ENCODE peak calls at places on chromosomes 13 and 19, in five cellular contexts. U is heart right ventricle, Q is Caco-2, J is cardiac fibroblast, E is PC-3. H is an unnamed sample.

GRCh38 chr13:102401305-102401704 is 543 bp downstream of the FGF14 start:
- DNase-seq in U (no peak), Q (no peak), J (no peak), E (no peak), H (no peak)

GRCh38 chr19:743168-743687 is 7.7 kb upstream of the MISP start:
- DNase-seq in U (no peak), Q (peak), J (peak), E (no peak), H (no peak)

GRCh38 chr19:41997121-41997850 is 3.3 kb upstream of the ATP1A3 start:
- DNase-seq in U (peak), Q (no peak), J (peak), E (peak), H (no peak)

GRCh38 chr13:72456486-72456885 is 270.9 kb downstream of the MZT1 start:
- DNase-seq in U (no peak), Q (no peak), J (no peak), E (no peak), H (no peak)

GRCh38 chr13:77918391-77919261 is at the start of gene EDNRB:
- DNase-seq in U (peak), Q (no peak), J (peak), E (no peak), H (no peak)

GRCh38 chr13:27371932-27372331 is 52.5 kb upstream of the GTF3A start:
- DNase-seq in U (no peak), Q (no peak), J (no peak), E (no peak), H (no peak)

GRCh38 chr19:51359294-51359693 is 6.9 kb downstream of the ETFB start:
- DNase-seq in U (no peak), Q (no peak), J (peak), E (peak), H (peak)

GRCh38 chr13:112991611-112992010 is 22.6 kb downstream of the MCF2L start:
- DNase-seq in U (no peak), Q (no peak), J (no peak), E (no peak), H (no peak)

GRCh38 chr19:1252818-1253513 is 4.6 kb downstream of the MIDN start:
- DNase-seq in U (peak), Q (no peak), J (peak), E (peak), H (peak)

GRCh38 chr13:99949657-99950413 is 21.7 kb downstream of the ZIC5 start:
- DNase-seq in U (no peak), Q (no peak), J (no peak), E (no peak), H (no peak)

GRCh38 chr19:13841339-13842293 is 35.3 kb upstream of the NANOS3 start:
- DNase-seq in U (no peak), Q (no peak), J (peak), E (peak), H (no peak)

GRCh38 chr13:97659602-97660001 is 225.6 kb downstream of the RAP2A start:
- DNase-seq in U (no peak), Q (no peak), J (peak), E (no peak), H (no peak)

GRCh38 chr13:41622545-41623429 is 165.4 kb downstream of the RGCC start:
- DNase-seq in U (no peak), Q (no peak), J (peak), E (peak), H (peak)

GRCh38 chr13:60617863-60618733 is 221.1 kb downstream of the TDRD3 start:
- DNase-seq in U (no peak), Q (no peak), J (peak), E (peak), H (no peak)

GRCh38 chr13:60397693-60398437 is 845 bp downstream of the TDRD3 start:
- DNase-seq in U (peak), Q (peak), J (peak), E (peak), H (peak)

GRCh38 chr13:25847145-25847544 is 204.7 kb downstream of the SHISA2 start:
- DNase-seq in U (no peak), Q (no peak), J (no peak), E (no peak), H (no peak)

GRCh38 chr19:29487432-29487831 is 38.4 kb upstream of the VSTM2B start:
- DNase-seq in U (no peak), Q (no peak), J (no peak), E (no peak), H (no peak)

GRCh38 chr13:79030513-79030912 is 371.6 kb upstream of the OBI1 start:
- DNase-seq in U (no peak), Q (no peak), J (no peak), E (no peak), H (no peak)

GRCh38 chr13:33644607-33645543 is 173.1 kb upstream of the RFC3 start:
- DNase-seq in U (no peak), Q (no peak), J (peak), E (peak), H (no peak)

GRCh38 chr19:10816691-10817090 is 19.3 kb downstream of the TMED1 start:
- DNase-seq in U (no peak), Q (no peak), J (no peak), E (no peak), H (no peak)

GRCh38 chr13:35687336-35687735 is 210.8 kb upstream of the MAB21L1 start:
- DNase-seq in U (no peak), Q (no peak), J (no peak), E (no peak), H (no peak)

GRCh38 chr13:30872685-30873443 is 33.2 kb upstream of the MEDAG start:
- DNase-seq in U (peak), Q (no peak), J (peak), E (no peak), H (peak)

GRCh38 chr19:18712981-18713380 is 29.5 kb downstream of the CRTC1 start:
- DNase-seq in U (no peak), Q (no peak), J (peak), E (no peak), H (peak)

GRCh38 chr13:19766637-19767036 is 16.1 kb downstream of the PSPC1 start:
- DNase-seq in U (no peak), Q (peak), J (no peak), E (no peak), H (no peak)

GRCh38 chr13:77374786-77375185 is 47.9 kb upstream of the MYCBP2 start:
- DNase-seq in U (no peak), Q (no peak), J (no peak), E (no peak), H (no peak)

DNA sequence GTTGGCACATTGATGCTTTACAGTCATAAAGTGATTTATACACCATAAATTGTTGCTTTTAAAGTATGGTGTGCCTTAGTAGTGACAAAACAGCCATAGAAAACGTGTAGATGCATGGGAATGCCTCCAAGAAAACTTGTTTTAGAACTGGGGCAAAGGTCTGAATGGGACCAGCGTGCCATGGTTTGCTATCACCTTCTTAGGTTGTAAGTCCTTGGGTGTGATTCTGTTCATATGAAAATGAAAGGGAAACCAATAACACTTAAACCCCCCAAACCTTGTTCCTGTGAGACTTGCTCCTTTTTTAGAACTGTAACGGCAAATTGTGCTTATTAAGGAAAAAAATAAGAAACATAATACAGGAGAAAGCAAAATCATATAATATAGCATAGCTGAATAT is 603.3 kb upstream of the SLITRK6 start:
- DNase-seq in U (no peak), Q (no peak), J (no peak), E (no peak), H (no peak)
- H3K4me3 ChIP-seq in U (no peak), Q (no peak), J (no peak), E (no peak), H (no peak)

DNA sequence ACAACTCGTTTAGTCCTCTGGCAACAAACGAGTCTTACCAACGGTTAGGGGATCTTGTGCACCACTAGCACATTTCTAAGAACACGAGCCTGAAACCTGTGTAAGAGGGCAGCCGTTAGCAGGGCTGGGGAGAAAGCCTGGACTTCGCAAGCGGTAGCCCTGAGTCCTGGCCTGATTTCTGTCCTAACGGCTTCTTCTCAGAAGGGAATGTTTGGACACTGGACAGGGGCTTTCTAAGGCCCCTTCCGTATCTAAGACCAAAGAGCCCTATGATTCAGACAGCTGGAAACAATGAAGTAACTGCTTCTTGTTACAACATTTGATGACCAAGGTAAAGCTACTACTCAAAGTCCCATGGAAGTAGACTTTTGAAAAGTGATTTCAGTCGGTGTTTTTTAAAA is 2.2 kb downstream of the ANKRD10 start:
- DNase-seq in U (no peak), Q (no peak), J (peak), E (peak), H (peak)
- H3K4me3 ChIP-seq in U (peak), Q (peak), J (peak), E (peak), H (peak)

DNA sequence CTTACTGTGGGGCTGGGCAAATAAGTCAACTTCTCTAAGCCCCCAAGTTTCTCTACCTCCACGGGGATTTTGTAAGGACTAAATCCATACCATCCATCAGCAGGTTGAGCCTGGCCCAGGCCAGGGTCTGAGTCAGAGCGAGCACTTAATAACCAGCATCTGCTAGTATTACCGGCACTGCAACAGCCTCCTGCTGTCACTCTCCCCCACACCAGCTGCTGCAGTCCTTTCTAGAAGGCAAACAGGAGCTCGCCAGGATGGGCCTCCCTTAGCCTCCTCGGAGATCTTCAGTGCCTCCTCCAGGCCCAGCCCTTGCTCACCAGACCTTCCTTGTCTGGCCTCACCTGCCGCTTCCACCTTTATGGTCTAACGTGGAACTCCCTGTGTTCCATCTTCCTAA is 3.2 kb downstream of the NAPA start:
- DNase-seq in U (no peak), Q (no peak), J (peak), E (no peak), H (no peak)
- H3K4me3 ChIP-seq in U (no peak), Q (peak), J (no peak), E (no peak), H (no peak)

GRCh38 chr19:55643003-55643732 is at the start of gene ZNF581:
- DNase-seq in U (peak), Q (peak), J (peak), E (peak), H (peak)

GRCh38 chr19:55644191-55644833 is 863 bp downstream of the ZNF581 start:
- DNase-seq in U (peak), Q (no peak), J (no peak), E (no peak), H (no peak)

GRCh38 chr19:55643733-55644116 is 276 bp downstream of the ZNF581 start:
- DNase-seq in U (no peak), Q (no peak), J (no peak), E (no peak), H (no peak)

GRCh38 chr19:55645512-55645881 is 2.0 kb downstream of the ZNF581 start:
- DNase-seq in U (no peak), Q (no peak), J (no peak), E (no peak), H (no peak)

GRCh38 chr19:55644842-55645511 is 1.5 kb downstream of the ZNF581 start:
- DNase-seq in U (no peak), Q (no peak), J (no peak), E (no peak), H (no peak)
- H3K4me3 ChIP-seq in U (no peak), Q (peak), J (peak), E (peak), H (peak)

GRCh38 chr19:43901395-43902390 is 33.4 kb downstream of the ZNF45 start:
- DNase-seq in U (peak), Q (peak), J (peak), E (no peak), H (peak)
- H3K4me3 ChIP-seq in U (peak), Q (peak), J (peak), E (no peak), H (peak)

DNA sequence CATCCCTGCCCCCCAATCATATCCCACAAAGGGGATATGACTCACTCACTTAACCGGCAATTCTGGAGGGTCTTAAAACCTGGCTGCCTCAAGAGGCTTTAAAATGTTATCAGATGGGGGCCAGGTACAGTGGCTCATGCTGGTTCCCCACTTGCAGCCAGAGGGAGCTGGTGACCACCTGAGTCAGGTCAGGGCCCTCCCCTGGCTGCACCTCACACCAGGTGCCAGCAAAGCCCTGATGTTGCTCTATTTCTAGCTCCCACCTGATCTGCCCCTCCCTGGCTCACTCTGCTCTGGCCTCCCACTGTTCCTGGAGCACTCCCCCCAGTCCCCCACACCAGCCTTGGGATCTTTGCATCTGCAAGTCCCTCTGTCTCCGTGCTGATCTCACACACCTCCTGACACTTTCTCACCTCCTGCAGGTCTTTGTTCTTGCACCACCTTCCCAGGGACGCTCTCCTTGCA is 14.2 kb downstream of the HPN start:
- DNase-seq in U (no peak), Q (no peak), J (no peak), E (peak), H (no peak)
- H3K4me3 ChIP-seq in U (no peak), Q (no peak), J (no peak), E (no peak), H (no peak)

DNA sequence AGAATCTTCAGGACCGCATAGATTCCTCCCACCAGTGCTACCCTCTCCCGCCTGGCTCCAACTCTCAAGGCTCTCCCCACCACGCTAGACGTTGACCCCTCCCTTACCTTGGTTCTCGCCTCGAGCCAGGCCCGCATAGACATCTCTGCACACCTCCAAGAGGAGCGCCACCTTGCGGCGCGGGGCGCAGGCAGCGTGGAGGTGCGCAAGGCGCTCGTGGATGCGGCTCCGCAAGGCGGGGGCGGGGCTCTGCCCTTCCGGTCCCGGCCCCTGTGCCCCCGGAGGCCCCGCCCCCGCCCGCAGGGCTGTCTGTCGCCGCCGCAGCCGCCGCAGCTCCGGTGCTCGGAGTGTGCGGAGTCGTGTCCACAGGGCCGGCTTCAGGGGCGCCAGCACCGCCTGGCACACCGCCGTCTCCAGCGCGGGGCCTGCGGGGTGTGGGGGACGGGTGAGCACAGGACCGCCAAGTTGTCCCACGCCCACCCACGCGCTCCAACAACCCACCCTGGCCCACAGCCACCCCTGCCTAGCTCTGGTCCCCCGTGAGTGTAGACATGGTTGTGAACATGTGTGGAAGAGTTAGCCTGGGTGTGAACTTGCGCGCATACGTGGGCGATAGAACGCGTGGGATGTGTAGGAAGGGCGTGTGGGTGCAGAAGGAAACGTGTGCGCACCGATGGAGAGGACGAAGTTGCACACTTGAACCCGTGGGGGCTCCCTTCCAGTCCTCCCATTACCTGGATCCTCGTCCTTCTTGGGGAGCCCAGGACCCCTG is 8.1 kb downstream of the RINL start:
- DNase-seq in U (peak), Q (no peak), J (peak), E (no peak), H (no peak)
- H3K4me3 ChIP-seq in U (peak), Q (no peak), J (peak), E (no peak), H (peak)

GRCh38 chr13:50448535-50448981 is 394.9 kb downstream of the DLEU7 start:
- DNase-seq in U (no peak), Q (no peak), J (no peak), E (peak), H (no peak)
- H3K4me3 ChIP-seq in U (no peak), Q (no peak), J (no peak), E (no peak), H (no peak)

GRCh38 chr19:46508206-46508605 is 12.5 kb upstream of the PNMA8B start:
- DNase-seq in U (no peak), Q (no peak), J (no peak), E (no peak), H (no peak)
- H3K4me3 ChIP-seq in U (no peak), Q (no peak), J (no peak), E (no peak), H (no peak)